ENCODE peak calls at places on chromosomes 3 and 15, in five cellular contexts. D, E, M, O and Z are unnamed samples.

GRCh38 chr3:117660941-117661635 is 951.5 kb downstream of the TUSC7 start:
- DNase-seq in D (no peak), E (no peak), M (no peak), O (no peak), Z (peak)

GRCh38 chr15:63191895-63192603 is 2.6 kb downstream of the RAB8B start:
- DNase-seq in D (no peak), E (peak), M (no peak), O (no peak), Z (no peak)

GRCh38 chr3:37864904-37865303 is 3.2 kb downstream of the CTDSPL start:
- DNase-seq in D (peak), E (no peak), M (no peak), O (peak), Z (no peak)

GRCh38 chr3:70947584-70947983 is 635.1 kb upstream of the MDFIC2 start:
- DNase-seq in D (no peak), E (no peak), M (no peak), O (no peak), Z (no peak)

GRCh38 chr3:106826861-106827311 is 550.4 kb upstream of the CCDC54 start:
- DNase-seq in D (no peak), E (no peak), M (no peak), O (no peak), Z (no peak)

GRCh38 chr3:71087109-71088018 is 496.2 kb downstream of the FOXP1 start:
- DNase-seq in D (peak), E (peak), M (no peak), O (no peak), Z (peak)

GRCh38 chr3:137150825-137151224 is 193.0 kb downstream of the IL20RB start:
- DNase-seq in D (no peak), E (no peak), M (no peak), O (no peak), Z (no peak)

GRCh38 chr15:40340038-40340739 is 550 bp downstream of the CCDC9B start:
- DNase-seq in D (peak), E (no peak), M (no peak), O (peak), Z (peak)

GRCh38 chr3:191997579-191998268 is 536.8 kb downstream of the PYDC2 start:
- DNase-seq in D (no peak), E (no peak), M (peak), O (no peak), Z (no peak)

GRCh38 chr3:124492824-124493223 is 237.4 kb upstream of the UMPS start:
- DNase-seq in D (peak), E (no peak), M (no peak), O (peak), Z (peak)

GRCh38 chr3:14758297-14758696 is 60.5 kb upstream of the FGD5 start:
- DNase-seq in D (no peak), E (no peak), M (no peak), O (no peak), Z (no peak)

GRCh38 chr15:20341901-20342605 is 199.5 kb downstream of the GOLGA6L6 start:
- DNase-seq in D (peak), E (peak), M (no peak), O (no peak), Z (no peak)